ENCODE peak calls at places on chromosomes 5 and 9, in four cellular contexts. Z, S, H and B are unnamed samples. For H3K4me1, the result is how much of the 10 kb centered on the place peaks cover.

GRCh38 chr5:65262094-65262493 is 219.6 kb downstream of the ADAMTS6 start:
- DNase-seq in Z (no peak), S (no peak), H (no peak), B (peak)

GRCh38 chr5:163261647-163262269 is 175.6 kb upstream of the CCNG1 start:
- DNase-seq in Z (no peak), S (no peak), H (no peak), B (no peak)

GRCh38 chr5:12292610-12293204 is 388.5 kb upstream of the CTNND2 start:
- DNase-seq in Z (peak), S (no peak), H (peak), B (no peak)

GRCh38 chr9:101639301-101639700 is 44.5 kb upstream of the PPP3R2 start:
- DNase-seq in Z (no peak), S (no peak), H (no peak), B (no peak)

GRCh38 chr9:11374961-11375360 is 762.2 kb upstream of the PTPRD start:
- DNase-seq in Z (no peak), S (no peak), H (no peak), B (no peak)

GRCh38 chr9:131714161-131714646 is 25.7 kb downstream of the RAPGEF1 start:
- DNase-seq in Z (no peak), S (peak), H (no peak), B (no peak)

GRCh38 chr9:87109851-87110250 is 162.5 kb upstream of the GAS1 start:
- DNase-seq in Z (no peak), S (no peak), H (no peak), B (no peak)

GRCh38 chr9:128001411-128002298 is 20.9 kb upstream of the EEIG1 start:
- DNase-seq in Z (peak), S (no peak), H (peak), B (no peak)

GRCh38 chr5:157651623-157652376 is 438 bp downstream of the SOX30 start:
- DNase-seq in Z (peak), S (peak), H (peak), B (peak)

GRCh38 chr5:112630246-112631009 is 107.3 kb upstream of the APC start:
- DNase-seq in Z (no peak), S (no peak), H (no peak), B (no peak)

GRCh38 chr5:24320633-24321032 is 324.1 kb downstream of the CDH10 start:
- DNase-seq in Z (no peak), S (no peak), H (no peak), B (no peak)
- TF ChIP-seq CTCF in Z (no peak), S (no peak), H (no peak), B (no peak)

GRCh38 chr9:37025381-37026084 is 8.5 kb downstream of the PAX5 start:
- DNase-seq in Z (peak), S (no peak), H (peak), B (peak)
- H3K4me1 ChIP-seq in Z (under half), S (under half), H (under half), B (under half)

GRCh38 chr5:180540050-180540694 is 46.0 kb downstream of the CNOT6 start:
- DNase-seq in Z (no peak), S (no peak), H (no peak), B (no peak)

GRCh38 chr5:180545248-180545647 is 46.1 kb downstream of the SCGB3A1 start:
- DNase-seq in Z (no peak), S (no peak), H (no peak), B (no peak)

DNA sequence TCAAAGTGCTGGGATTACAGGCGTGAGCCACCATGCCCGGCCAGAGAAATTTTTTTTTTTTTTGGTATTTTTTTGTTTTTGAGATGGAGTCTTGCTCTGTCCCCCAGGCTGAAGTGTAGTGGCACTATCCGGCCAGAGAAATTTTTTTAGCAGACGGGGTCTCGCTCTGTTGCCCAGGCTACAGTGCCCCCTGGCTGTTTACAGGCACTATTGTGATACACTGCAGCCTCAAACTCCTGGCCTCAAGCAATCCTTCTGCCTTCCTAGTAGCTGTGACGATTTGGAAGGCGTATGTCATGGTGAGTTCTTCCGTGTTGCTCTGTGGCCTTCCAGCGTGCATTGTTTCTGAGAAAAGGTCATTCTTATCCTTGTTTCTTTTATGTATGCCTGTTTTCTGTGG is 47.5 kb downstream of the CNOT6 start:
- DNase-seq in Z (no peak), S (no peak), H (peak), B (peak)
- TF ChIP-seq CTCF in Z (no peak), S (no peak), H (peak), B (no peak)

GRCh38 chr5:33341316-33341715 is 99.4 kb upstream of the TARS1 start:
- DNase-seq in Z (no peak), S (no peak), H (no peak), B (no peak)
- H3K4me1 ChIP-seq in Z (under half), S (under half), H (under half), B (under half)

GRCh38 chr5:142597546-142598337 is 88.1 kb downstream of the FGF1 start:
- DNase-seq in Z (peak), S (no peak), H (peak), B (peak)
- TF ChIP-seq CTCF in Z (no peak), S (no peak), H (no peak), B (no peak)

GRCh38 chr5:79001471-79001870 is 16.4 kb upstream of the ARSB start:
- DNase-seq in Z (no peak), S (no peak), H (no peak), B (no peak)
- H3K4me1 ChIP-seq in Z (under half), S (under half), H (under half), B (under half)

DNA sequence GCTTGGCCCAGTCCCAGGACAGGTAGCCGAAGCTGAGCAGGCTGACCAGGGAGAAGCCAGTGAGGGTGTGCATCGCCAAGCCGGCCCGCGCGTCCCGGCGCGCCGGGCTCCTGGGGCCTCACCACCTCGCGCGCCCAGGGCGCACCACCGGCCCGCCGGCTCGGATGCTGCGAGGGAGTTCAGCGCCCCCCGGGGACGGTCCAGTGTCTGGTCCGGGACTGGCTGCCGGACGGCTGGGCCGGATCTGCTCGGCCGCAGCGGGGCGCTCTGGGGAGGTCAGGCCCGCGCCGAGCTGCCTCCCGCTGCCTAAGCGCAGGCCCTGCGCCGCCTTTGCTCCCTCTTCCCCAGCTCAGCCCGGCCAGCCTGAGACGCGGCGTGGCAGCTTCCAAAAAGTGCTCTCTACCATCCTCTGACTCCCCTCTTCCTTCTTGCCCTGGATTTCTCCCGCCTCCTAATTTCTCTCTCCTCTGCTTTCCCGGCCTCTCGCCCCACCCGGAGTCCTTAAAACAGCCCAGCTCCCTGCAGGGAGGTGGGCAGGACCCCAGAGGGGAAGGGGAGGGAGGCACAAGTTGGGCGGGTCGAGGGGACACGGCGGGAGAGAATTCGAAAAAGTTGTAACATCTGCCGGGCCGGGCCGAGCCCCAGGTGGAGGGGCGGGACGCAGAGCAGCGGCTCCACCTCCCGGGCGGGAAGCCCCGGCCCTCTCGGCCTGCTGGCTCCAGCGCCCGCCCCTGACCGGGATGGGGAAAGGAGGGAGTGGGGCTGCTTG is at the start of gene ARSI:
- DNase-seq in Z (peak), S (no peak), H (peak), B (no peak)
- TF ChIP-seq CTCF in Z (peak), S (no peak), H (peak), B (no peak)

DNA sequence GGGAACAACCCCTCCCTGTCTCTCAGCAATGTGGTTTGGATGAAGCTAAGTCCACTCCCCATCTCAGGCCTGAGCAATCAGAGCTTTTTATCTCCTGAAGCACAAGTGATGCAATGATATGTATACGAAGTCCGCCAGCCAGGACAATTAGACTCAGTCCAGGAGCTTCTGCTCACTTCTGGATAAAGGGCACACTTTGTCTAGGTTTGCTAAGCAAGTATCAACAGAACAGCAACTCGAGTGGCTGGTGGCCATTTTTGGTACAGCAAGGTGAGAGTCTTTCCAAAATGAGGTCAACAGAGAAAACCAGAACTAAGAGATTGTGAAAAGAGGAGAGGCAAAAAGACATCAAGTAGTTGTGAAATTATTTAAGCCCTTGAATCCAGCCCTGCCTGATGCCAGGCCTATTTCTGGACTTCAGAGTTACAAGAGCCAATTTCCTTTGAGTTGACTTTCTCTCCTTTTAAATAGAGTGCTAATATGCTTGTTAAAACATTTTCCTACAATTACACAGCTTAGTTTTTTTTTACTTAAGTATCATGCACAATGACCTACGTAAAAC is 8.2 kb downstream of the NDUFA8 start:
- DNase-seq in Z (no peak), S (no peak), H (no peak), B (no peak)
- H3K4me1 ChIP-seq in Z (under half), S (under half), H (under half), B (under half)

DNA sequence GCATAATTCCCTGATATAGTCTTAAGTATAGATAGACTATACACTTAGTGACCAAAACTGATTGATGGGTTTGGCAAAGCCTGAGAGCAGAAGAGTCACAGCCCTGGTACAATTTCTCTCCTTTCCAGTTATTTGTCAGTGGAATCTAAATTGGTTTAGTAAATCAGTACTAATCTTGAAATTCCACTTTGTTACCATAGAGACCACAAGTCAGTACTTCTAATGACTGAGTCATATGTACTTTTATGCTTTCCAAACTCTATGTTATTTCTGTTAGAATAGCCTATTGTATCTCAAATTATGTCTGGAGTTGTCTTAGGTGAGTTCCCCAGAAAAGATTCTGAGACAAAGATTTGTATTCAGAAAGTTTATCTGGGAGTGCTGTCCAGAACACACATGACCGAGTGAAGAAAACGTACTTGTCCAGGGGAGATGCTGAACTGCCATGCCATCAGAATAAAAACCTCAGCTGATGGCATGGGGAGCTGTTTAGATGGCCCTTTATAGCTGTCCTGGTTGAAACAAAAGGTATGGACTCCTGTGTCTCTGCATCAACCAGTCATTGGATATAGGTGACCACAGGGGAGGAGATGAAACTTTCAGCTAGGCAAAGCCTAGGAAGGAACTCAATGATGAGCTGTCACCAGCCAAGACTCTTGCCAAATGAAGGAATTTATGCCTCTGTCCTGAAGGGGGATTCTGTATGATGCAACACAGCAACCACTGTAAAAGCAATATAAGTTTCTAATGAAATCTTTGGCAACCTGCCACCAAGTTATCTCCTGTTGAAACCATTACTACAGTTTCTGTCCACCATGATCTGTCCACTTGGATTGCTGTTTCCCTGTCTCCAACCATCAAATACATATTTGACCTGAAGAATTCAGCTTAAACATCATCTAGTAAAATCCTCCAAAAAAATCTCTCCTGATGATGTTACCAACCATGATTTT is 18.0 kb upstream of the SMC2 start:
- DNase-seq in Z (no peak), S (no peak), H (no peak), B (peak)
- TF ChIP-seq CTCF in Z (no peak), S (no peak), H (no peak), B (no peak)

GRCh38 chr9:35795701-35796100 is 4.3 kb downstream of the NPR2 start:
- DNase-seq in Z (no peak), S (no peak), H (no peak), B (no peak)
- H3K4me1 ChIP-seq in Z (under half), S (under half), H (under half), B (under half)